ENCODE peak calls at places on chromosomes 3 and 15, in seven cellular contexts. One of them, this sample, is unnamed.

GRCh38 chr15:32828507-32829186 is 110.8 kb downstream of the GREM1 start:
- DNase-seq in heart right ventricle: no peak
- DNase-seq in ovary: no peak
- DNase-seq in body of pancreas: no peak
- DNase-seq in breast epithelium: no peak
- DNase-seq in adrenal gland: no peak
- DNase-seq in RWPE1: peak
- DNase-seq in this sample: no peak

GRCh38 chr3:31378226-31378625 is 154.5 kb upstream of the STT3B start:
- DNase-seq in heart right ventricle: no peak
- DNase-seq in ovary: no peak
- DNase-seq in body of pancreas: no peak
- DNase-seq in breast epithelium: no peak
- DNase-seq in adrenal gland: no peak
- DNase-seq in RWPE1: no peak
- DNase-seq in this sample: no peak

GRCh38 chr3:89098964-89099585 is 8.3 kb upstream of the EPHA3 start:
- DNase-seq in heart right ventricle: no peak
- DNase-seq in ovary: no peak
- DNase-seq in body of pancreas: peak
- DNase-seq in breast epithelium: no peak
- DNase-seq in adrenal gland: peak
- DNase-seq in RWPE1: peak
- DNase-seq in this sample: peak

GRCh38 chr3:58052373-58053273 is 44.4 kb downstream of the FLNB start:
- DNase-seq in heart right ventricle: peak
- DNase-seq in ovary: peak
- DNase-seq in body of pancreas: peak
- DNase-seq in breast epithelium: peak
- DNase-seq in adrenal gland: peak
- DNase-seq in RWPE1: peak
- DNase-seq in this sample: peak

GRCh38 chr3:194301730-194302129 is 49.4 kb downstream of the CPN2 start:
- DNase-seq in heart right ventricle: no peak
- DNase-seq in ovary: no peak
- DNase-seq in body of pancreas: no peak
- DNase-seq in breast epithelium: no peak
- DNase-seq in adrenal gland: peak
- DNase-seq in RWPE1: no peak
- DNase-seq in this sample: no peak

GRCh38 chr3:150149651-150150051 is 179.0 kb upstream of the PFN2 start:
- DNase-seq in heart right ventricle: peak
- DNase-seq in ovary: no peak
- DNase-seq in body of pancreas: no peak
- DNase-seq in breast epithelium: no peak
- DNase-seq in adrenal gland: no peak
- DNase-seq in RWPE1: no peak
- DNase-seq in this sample: no peak

GRCh38 chr3:95172549-95172948 is 1109.7 kb downstream of the NSUN3 start:
- DNase-seq in heart right ventricle: no peak
- DNase-seq in ovary: no peak
- DNase-seq in body of pancreas: no peak
- DNase-seq in breast epithelium: no peak
- DNase-seq in adrenal gland: no peak
- DNase-seq in RWPE1: no peak
- DNase-seq in this sample: no peak

GRCh38 chr15:73573572-73573971 is 59.6 kb downstream of the NPTN start:
- DNase-seq in heart right ventricle: peak
- DNase-seq in ovary: no peak
- DNase-seq in body of pancreas: no peak
- DNase-seq in breast epithelium: no peak
- DNase-seq in adrenal gland: peak
- DNase-seq in RWPE1: peak
- DNase-seq in this sample: no peak

GRCh38 chr3:13543251-13543650 is 5.7 kb upstream of the FBLN2 start:
- DNase-seq in heart right ventricle: peak
- DNase-seq in ovary: no peak
- DNase-seq in body of pancreas: peak
- DNase-seq in breast epithelium: peak
- DNase-seq in adrenal gland: no peak
- DNase-seq in RWPE1: peak
- DNase-seq in this sample: no peak

GRCh38 chr15:28103831-28104230 is 4.7 kb upstream of the OCA2 start:
- DNase-seq in heart right ventricle: no peak
- DNase-seq in ovary: no peak
- DNase-seq in body of pancreas: no peak
- DNase-seq in breast epithelium: no peak
- DNase-seq in adrenal gland: no peak
- DNase-seq in RWPE1: no peak
- DNase-seq in this sample: no peak

GRCh38 chr3:44992555-44993470 is 16.8 kb downstream of the EXOSC7 start:
- DNase-seq in heart right ventricle: no peak
- DNase-seq in ovary: no peak
- DNase-seq in body of pancreas: no peak
- DNase-seq in breast epithelium: no peak
- DNase-seq in adrenal gland: no peak
- DNase-seq in RWPE1: peak
- DNase-seq in this sample: no peak

GRCh38 chr3:3998140-3998977 is 199.1 kb downstream of the LRRN1 start:
- DNase-seq in heart right ventricle: no peak
- DNase-seq in ovary: no peak
- DNase-seq in body of pancreas: peak
- DNase-seq in breast epithelium: no peak
- DNase-seq in adrenal gland: no peak
- DNase-seq in RWPE1: no peak
- DNase-seq in this sample: no peak

GRCh38 chr3:12392101-12392878 is 92.0 kb upstream of the TSEN2 start:
- DNase-seq in heart right ventricle: no peak
- DNase-seq in ovary: no peak
- DNase-seq in body of pancreas: no peak
- DNase-seq in breast epithelium: no peak
- DNase-seq in adrenal gland: no peak
- DNase-seq in RWPE1: no peak
- DNase-seq in this sample: no peak

GRCh38 chr3:59043391-59043790 is 6.4 kb downstream of the CFAP20DC start:
- DNase-seq in heart right ventricle: no peak
- DNase-seq in ovary: no peak
- DNase-seq in body of pancreas: no peak
- DNase-seq in breast epithelium: no peak
- DNase-seq in adrenal gland: no peak
- DNase-seq in RWPE1: no peak
- DNase-seq in this sample: no peak

GRCh38 chr15:62112616-62113593 is 46.1 kb downstream of the C2CD4A start:
- DNase-seq in heart right ventricle: no peak
- DNase-seq in ovary: no peak
- DNase-seq in body of pancreas: peak
- DNase-seq in breast epithelium: peak
- DNase-seq in adrenal gland: peak
- DNase-seq in RWPE1: peak
- DNase-seq in this sample: no peak
- H3K27ac ChIP-seq in heart right ventricle: no peak
- H3K27ac ChIP-seq in ovary: no peak
- H3K27ac ChIP-seq in body of pancreas: peak
- H3K27ac ChIP-seq in breast epithelium: peak
- H3K27ac ChIP-seq in adrenal gland: peak
- H3K27ac ChIP-seq in RWPE1: peak
- H3K27ac ChIP-seq in this sample: no peak

GRCh38 chr15:92580521-92580920 is 75.1 kb downstream of the FAM174B start:
- DNase-seq in heart right ventricle: no peak
- DNase-seq in ovary: no peak
- DNase-seq in body of pancreas: no peak
- DNase-seq in breast epithelium: no peak
- DNase-seq in adrenal gland: no peak
- DNase-seq in RWPE1: no peak
- DNase-seq in this sample: no peak
- H3K27ac ChIP-seq in heart right ventricle: no peak
- H3K27ac ChIP-seq in ovary: no peak
- H3K27ac ChIP-seq in body of pancreas: no peak
- H3K27ac ChIP-seq in breast epithelium: no peak
- H3K27ac ChIP-seq in adrenal gland: no peak
- H3K27ac ChIP-seq in RWPE1: no peak
- H3K27ac ChIP-seq in this sample: no peak

DNA sequence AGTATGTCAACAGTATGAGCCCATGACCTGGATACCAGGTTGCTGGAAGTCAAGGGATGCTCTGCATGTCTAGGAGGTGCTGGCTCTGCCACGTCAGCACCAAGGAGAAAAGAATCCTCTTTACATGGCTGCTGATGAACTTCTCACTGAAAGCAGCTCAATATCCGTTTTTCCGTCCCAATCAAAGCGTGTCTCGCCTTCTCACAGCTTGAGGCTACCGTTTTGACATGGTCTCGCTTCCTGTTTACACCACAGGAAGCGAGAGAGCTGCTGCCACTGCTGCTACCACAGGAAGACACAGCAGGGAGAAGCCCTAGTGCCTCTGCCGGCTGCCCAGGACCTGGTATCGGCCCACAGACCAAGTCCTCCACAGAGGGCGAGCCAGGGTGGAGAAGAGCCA is 27.3 kb downstream of the STARD5 start:
- DNase-seq in heart right ventricle: peak
- DNase-seq in ovary: no peak
- DNase-seq in body of pancreas: no peak
- DNase-seq in breast epithelium: peak
- DNase-seq in adrenal gland: peak
- DNase-seq in RWPE1: no peak
- DNase-seq in this sample: no peak
- H3K27ac ChIP-seq in heart right ventricle: peak
- H3K27ac ChIP-seq in ovary: no peak
- H3K27ac ChIP-seq in body of pancreas: peak
- H3K27ac ChIP-seq in breast epithelium: peak
- H3K27ac ChIP-seq in adrenal gland: peak
- H3K27ac ChIP-seq in RWPE1: peak
- H3K27ac ChIP-seq in this sample: peak

GRCh38 chr3:152259480-152259879 is 9.2 kb upstream of the MBNL1 start:
- DNase-seq in heart right ventricle: no peak
- DNase-seq in ovary: no peak
- DNase-seq in body of pancreas: no peak
- DNase-seq in breast epithelium: no peak
- DNase-seq in adrenal gland: no peak
- DNase-seq in RWPE1: no peak
- DNase-seq in this sample: no peak
- H3K27ac ChIP-seq in heart right ventricle: no peak
- H3K27ac ChIP-seq in ovary: no peak
- H3K27ac ChIP-seq in body of pancreas: peak
- H3K27ac ChIP-seq in breast epithelium: no peak
- H3K27ac ChIP-seq in adrenal gland: peak
- H3K27ac ChIP-seq in RWPE1: no peak
- H3K27ac ChIP-seq in this sample: no peak

GRCh38 chr15:39778031-39778430 is 4.6 kb downstream of the FSIP1 start:
- DNase-seq in heart right ventricle: no peak
- DNase-seq in ovary: no peak
- DNase-seq in body of pancreas: no peak
- DNase-seq in breast epithelium: no peak
- DNase-seq in adrenal gland: no peak
- DNase-seq in RWPE1: no peak
- DNase-seq in this sample: no peak

GRCh38 chr15:39770748-39771689 is 11.6 kb downstream of the FSIP1 start:
- DNase-seq in heart right ventricle: no peak
- DNase-seq in ovary: no peak
- DNase-seq in body of pancreas: no peak
- DNase-seq in breast epithelium: no peak
- DNase-seq in adrenal gland: no peak
- DNase-seq in RWPE1: no peak
- DNase-seq in this sample: no peak

GRCh38 chr15:39777497-39777896 is 5.1 kb downstream of the FSIP1 start:
- DNase-seq in heart right ventricle: no peak
- DNase-seq in ovary: no peak
- DNase-seq in body of pancreas: no peak
- DNase-seq in breast epithelium: no peak
- DNase-seq in adrenal gland: no peak
- DNase-seq in RWPE1: no peak
- DNase-seq in this sample: no peak

GRCh38 chr15:39776068-39776467 is 6.6 kb downstream of the FSIP1 start:
- DNase-seq in heart right ventricle: no peak
- DNase-seq in ovary: no peak
- DNase-seq in body of pancreas: no peak
- DNase-seq in breast epithelium: no peak
- DNase-seq in adrenal gland: no peak
- DNase-seq in RWPE1: no peak
- DNase-seq in this sample: no peak

GRCh38 chr15:39774688-39775267 is 7.9 kb downstream of the FSIP1 start:
- DNase-seq in heart right ventricle: no peak
- DNase-seq in ovary: no peak
- DNase-seq in body of pancreas: no peak
- DNase-seq in breast epithelium: no peak
- DNase-seq in adrenal gland: no peak
- DNase-seq in RWPE1: no peak
- DNase-seq in this sample: no peak
- H3K27ac ChIP-seq in heart right ventricle: no peak
- H3K27ac ChIP-seq in ovary: no peak
- H3K27ac ChIP-seq in body of pancreas: no peak
- H3K27ac ChIP-seq in breast epithelium: no peak
- H3K27ac ChIP-seq in adrenal gland: no peak
- H3K27ac ChIP-seq in RWPE1: no peak
- H3K27ac ChIP-seq in this sample: no peak

GRCh38 chr15:98801234-98801561 is 152.9 kb downstream of the IGF1R start:
- DNase-seq in heart right ventricle: no peak
- DNase-seq in ovary: no peak
- DNase-seq in body of pancreas: no peak
- DNase-seq in breast epithelium: no peak
- DNase-seq in adrenal gland: no peak
- DNase-seq in RWPE1: no peak
- DNase-seq in this sample: peak
- H3K27ac ChIP-seq in heart right ventricle: peak
- H3K27ac ChIP-seq in ovary: no peak
- H3K27ac ChIP-seq in body of pancreas: peak
- H3K27ac ChIP-seq in breast epithelium: peak
- H3K27ac ChIP-seq in adrenal gland: peak
- H3K27ac ChIP-seq in RWPE1: peak
- H3K27ac ChIP-seq in this sample: peak

This sample was measured in substantia nigra.